ENCODE peak calls at places on chromosomes 3 and 15, in seven cellular contexts. F is uterus, R is esophagus squamous epithelium, G is transverse colon, B is heart left ventricle, T is right atrium auricular region, I is cardiac muscle cell. P is an unnamed sample. For H3K27me3 and H3K9me3, the result is how much of the 10 kb centered on the place peaks cover.

GRCh38 chr3:146680602-146681001 is 75.5 kb upstream of the PLSCR5 start:
- DNase-seq in F (no peak), R (no peak), G (no peak), B (no peak), T (no peak), I (no peak), P (no peak)

GRCh38 chr3:103389356-103389755 is 954.5 kb downstream of the ZPLD1 start:
- DNase-seq in F (no peak), R (no peak), G (no peak), B (no peak), T (no peak), I (no peak), P (no peak)

GRCh38 chr3:16177962-16178627 is 3.6 kb downstream of the GALNT15 start:
- DNase-seq in F (peak), R (no peak), G (peak), B (peak), T (peak), I (peak), P (peak)

GRCh38 chr3:64342940-64343691 is 117.8 kb upstream of the PRICKLE2 start:
- DNase-seq in F (no peak), R (no peak), G (no peak), B (no peak), T (no peak), I (peak), P (peak)

GRCh38 chr3:112744825-112745566 is 101.7 kb downstream of the CD200R1L start:
- DNase-seq in F (no peak), R (no peak), G (no peak), B (peak), T (no peak), I (peak), P (no peak)

GRCh38 chr3:106457278-106458210 is 588.7 kb upstream of the CBLB start:
- DNase-seq in F (no peak), R (no peak), G (no peak), B (no peak), T (peak), I (peak), P (no peak)

GRCh38 chr3:196793224-196793623 is 53.6 kb downstream of the PAK2 start:
- DNase-seq in F (no peak), R (no peak), G (no peak), B (no peak), T (no peak), I (peak), P (no peak)

GRCh38 chr3:12155833-12156232 is 2.9 kb downstream of the TIMP4 start:
- DNase-seq in F (no peak), R (no peak), G (no peak), B (no peak), T (peak), I (peak), P (no peak)

GRCh38 chr3:52527039-52527731 is 6.5 kb downstream of the NT5DC2 start:
- DNase-seq in F (peak), R (no peak), G (peak), B (no peak), T (no peak), I (no peak), P (no peak)

GRCh38 chr15:89165677-89166076 is 55.7 kb downstream of the RLBP1 start:
- DNase-seq in F (no peak), R (no peak), G (no peak), B (no peak), T (no peak), I (peak), P (no peak)

GRCh38 chr3:172634948-172635347 is 75.9 kb downstream of the NCEH1 start:
- DNase-seq in F (no peak), R (no peak), G (no peak), B (no peak), T (no peak), I (peak), P (peak)

GRCh38 chr3:4493931-4494806 is 1.0 kb downstream of the ITPR1 start:
- DNase-seq in F (no peak), R (no peak), G (peak), B (peak), T (peak), I (peak), P (peak)

GRCh38 chr3:142004025-142004424 is 127.6 kb downstream of the ATP1B3 start:
- DNase-seq in F (no peak), R (no peak), G (no peak), B (no peak), T (no peak), I (no peak), P (no peak)

GRCh38 chr3:14329842-14330241 is 72.6 kb upstream of the SLC6A6 start:
- DNase-seq in F (no peak), R (no peak), G (no peak), B (no peak), T (no peak), I (no peak), P (no peak)

GRCh38 chr3:27591321-27591711 is 107.1 kb upstream of the SLC4A7 start:
- DNase-seq in F (no peak), R (no peak), G (no peak), B (no peak), T (no peak), I (peak), P (no peak)

GRCh38 chr15:101657968-101658784 is 6.0 kb upstream of the TM2D3 start:
- DNase-seq in F (peak), R (no peak), G (peak), B (peak), T (no peak), I (no peak), P (no peak)

GRCh38 chr15:55916666-55917409 is 76.6 kb downstream of the NEDD4 start:
- DNase-seq in F (no peak), R (no peak), G (no peak), B (no peak), T (no peak), I (peak), P (no peak)

GRCh38 chr3:133644768-133645167 is 17.0 kb downstream of the TOPBP1 start:
- DNase-seq in F (no peak), R (no peak), G (no peak), B (no peak), T (no peak), I (peak), P (no peak)
- H3K27ac ChIP-seq in F (no peak), R (no peak), G (no peak), B (no peak), T (no peak), I (no peak), P (no peak)

DNA sequence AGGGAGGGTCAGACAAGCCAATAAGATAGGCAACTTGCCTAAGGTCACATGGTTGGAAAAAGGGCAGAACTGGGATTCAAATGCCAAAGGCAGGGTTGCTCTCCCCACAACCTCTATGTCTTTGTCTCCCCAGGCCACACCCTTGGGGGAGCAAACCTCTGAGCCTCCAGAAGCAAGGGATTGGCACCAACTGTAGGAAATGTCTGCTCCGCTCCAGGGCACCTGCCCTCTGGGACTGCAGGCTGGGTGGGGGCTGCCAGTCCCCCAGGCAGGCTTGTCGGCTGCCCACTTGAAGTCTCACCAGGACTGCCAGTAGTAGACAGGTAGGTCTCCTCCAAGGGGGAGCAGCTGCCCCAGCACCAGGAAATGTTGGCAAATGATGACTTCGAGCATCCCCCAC is 2.0 kb downstream of the FAM3D start:
- DNase-seq in F (no peak), R (no peak), G (no peak), B (no peak), T (no peak), I (no peak), P (no peak)
- H3K27me3 ChIP-seq in F (under half), R (under half), G (under half), B (under half), T (under half), I (under half), P (under half)

GRCh38 chr3:44772099-44772442 is 10.5 kb downstream of the KIF15 start:
- DNase-seq in F (no peak), R (no peak), G (no peak), B (no peak), T (no peak), I (no peak), P (no peak)

DNA sequence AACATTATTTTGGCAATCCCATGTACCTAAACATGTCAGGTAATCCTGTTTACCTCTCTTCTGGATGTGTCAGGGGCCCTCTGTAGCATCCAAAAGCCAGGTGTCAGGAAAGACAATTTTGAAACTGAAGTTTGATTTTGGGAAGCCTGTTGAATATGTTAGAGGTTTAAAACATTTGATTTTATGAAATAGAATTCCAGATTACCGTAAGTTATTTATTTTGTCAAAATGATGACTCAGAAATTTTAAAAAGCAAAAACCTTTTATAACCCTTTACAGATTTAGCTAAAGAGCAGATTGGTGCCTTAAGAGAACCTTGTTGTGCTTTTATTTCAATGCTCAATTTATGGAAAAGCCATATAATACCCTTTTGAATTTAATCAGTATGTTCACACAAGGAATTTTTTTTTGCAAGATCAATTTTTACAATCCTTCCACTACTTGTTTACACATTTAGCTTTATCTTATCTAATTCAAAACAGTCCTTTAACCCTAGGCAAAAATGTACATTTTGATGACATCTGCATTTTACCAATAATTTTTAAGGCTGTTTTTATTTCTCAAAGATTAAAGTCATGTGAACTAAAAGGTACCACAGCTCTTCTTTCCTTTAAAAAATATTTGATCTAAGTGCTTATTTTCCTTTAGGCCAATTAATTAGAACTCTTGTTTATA is 10.0 kb downstream of the KIF15 start:
- DNase-seq in F (no peak), R (no peak), G (no peak), B (no peak), T (no peak), I (no peak), P (no peak)
- H3K9me3 ChIP-seq in F (under half), R (under half), G (under half), B (under half), T (under half), I (under half), P (under half)

DNA sequence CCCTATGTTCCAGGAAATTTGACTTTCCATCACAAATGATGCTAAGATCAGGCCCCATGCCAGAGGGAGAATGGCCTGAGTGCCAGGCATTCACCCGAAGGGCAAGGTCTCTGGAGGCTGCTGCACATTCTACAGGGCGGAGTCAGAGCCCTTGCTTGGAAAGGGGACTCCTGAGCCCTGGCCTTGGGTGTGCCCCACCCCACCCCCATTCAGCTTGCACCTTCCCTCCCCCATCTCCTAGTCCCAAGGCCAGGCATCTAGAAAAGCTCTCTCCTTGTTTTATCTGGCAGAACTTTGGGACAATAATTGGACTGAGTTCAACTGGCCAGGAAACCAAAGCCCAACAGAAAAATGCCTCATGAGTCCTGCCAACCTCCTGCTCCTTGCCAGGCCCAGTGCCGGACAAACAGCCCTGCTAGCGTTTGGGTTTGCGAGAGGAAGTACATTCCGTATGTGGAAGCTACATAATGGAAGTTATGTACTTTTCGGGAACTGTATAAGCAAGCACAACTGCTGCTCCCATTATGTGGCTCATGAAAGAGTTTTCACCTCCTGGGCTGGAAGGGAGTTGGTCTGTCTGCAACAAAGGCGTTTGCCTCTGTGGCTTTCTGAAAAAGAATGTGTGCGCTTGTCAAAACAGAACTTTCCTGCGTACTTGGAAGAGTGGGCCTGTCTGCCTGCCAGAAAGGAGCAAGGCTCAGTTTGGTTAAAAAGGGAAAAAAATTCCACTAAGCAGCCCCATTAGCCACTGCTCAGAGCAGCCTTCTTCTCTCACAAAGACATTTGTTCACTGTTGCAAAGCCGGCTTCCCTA is 321.4 kb upstream of the CTNNB1 start:
- DNase-seq in F (peak), R (no peak), G (peak), B (peak), T (peak), I (peak), P (no peak)
- H3K27ac ChIP-seq in F (peak), R (peak), G (peak), B (peak), T (peak), I (no peak), P (peak)

P was measured in esophagus muscularis mucosa.